ENCODE peak calls at places on chromosomes 7 and 10, in six cellular contexts. One of them, this sample, is unnamed.

GRCh38 chr7:151439855-151440798 is at the start of gene CRYGN:
- DNase-seq in ovary: no peak
- DNase-seq in GM12878: no peak
- DNase-seq in cardiac fibroblast: no peak
- DNase-seq in AG10803: no peak
- DNase-seq in colonic mucosa: no peak
- DNase-seq in this sample: no peak

GRCh38 chr10:46217749-46218453 is 68.9 kb upstream of the ANTXRL start:
- DNase-seq in ovary: no peak
- DNase-seq in GM12878: no peak
- DNase-seq in cardiac fibroblast: no peak
- DNase-seq in AG10803: no peak
- DNase-seq in colonic mucosa: peak; percentile 11
- DNase-seq in this sample: no peak

GRCh38 chr10:5528989-5529701 is 4.4 kb downstream of the CALML3 start:
- DNase-seq in ovary: no peak
- DNase-seq in GM12878: no peak
- DNase-seq in cardiac fibroblast: no peak
- DNase-seq in AG10803: no peak
- DNase-seq in colonic mucosa: no peak
- DNase-seq in this sample: no peak

GRCh38 chr10:114822771-114823463 is 1.3 kb downstream of the FHIP2A start:
- DNase-seq in ovary: no peak
- DNase-seq in GM12878: no peak
- DNase-seq in cardiac fibroblast: peak; percentile 71
- DNase-seq in AG10803: peak; percentile 76
- DNase-seq in colonic mucosa: no peak
- DNase-seq in this sample: peak; percentile 67

GRCh38 chr10:17214991-17215781 is 12.9 kb upstream of the VIM start:
- DNase-seq in ovary: no peak
- DNase-seq in GM12878: no peak
- DNase-seq in cardiac fibroblast: peak; percentile 98
- DNase-seq in AG10803: peak; percentile 99
- DNase-seq in colonic mucosa: no peak
- DNase-seq in this sample: peak; percentile 79

GRCh38 chr10:131912620-131913019 is 11.8 kb downstream of the PPP2R2D start:
- DNase-seq in ovary: no peak
- DNase-seq in GM12878: no peak
- DNase-seq in cardiac fibroblast: no peak
- DNase-seq in AG10803: no peak
- DNase-seq in colonic mucosa: no peak
- DNase-seq in this sample: no peak

GRCh38 chr7:107726356-107727130 is 17.4 kb upstream of the CBLL1 start:
- DNase-seq in ovary: no peak
- DNase-seq in GM12878: no peak
- DNase-seq in cardiac fibroblast: no peak
- DNase-seq in AG10803: peak; percentile 10
- DNase-seq in colonic mucosa: no peak
- DNase-seq in this sample: no peak

GRCh38 chr10:49053053-49053997 is 62.0 kb downstream of the VSTM4 start:
- DNase-seq in ovary: peak; percentile 41
- DNase-seq in GM12878: peak; percentile 79
- DNase-seq in cardiac fibroblast: no peak
- DNase-seq in AG10803: no peak
- DNase-seq in colonic mucosa: no peak
- DNase-seq in this sample: no peak

GRCh38 chr7:151199196-151199874 is 11.0 kb downstream of the H2BK1 start:
- DNase-seq in ovary: peak; percentile 71
- DNase-seq in GM12878: no peak
- DNase-seq in cardiac fibroblast: no peak
- DNase-seq in AG10803: no peak
- DNase-seq in colonic mucosa: no peak
- DNase-seq in this sample: no peak

DNA sequence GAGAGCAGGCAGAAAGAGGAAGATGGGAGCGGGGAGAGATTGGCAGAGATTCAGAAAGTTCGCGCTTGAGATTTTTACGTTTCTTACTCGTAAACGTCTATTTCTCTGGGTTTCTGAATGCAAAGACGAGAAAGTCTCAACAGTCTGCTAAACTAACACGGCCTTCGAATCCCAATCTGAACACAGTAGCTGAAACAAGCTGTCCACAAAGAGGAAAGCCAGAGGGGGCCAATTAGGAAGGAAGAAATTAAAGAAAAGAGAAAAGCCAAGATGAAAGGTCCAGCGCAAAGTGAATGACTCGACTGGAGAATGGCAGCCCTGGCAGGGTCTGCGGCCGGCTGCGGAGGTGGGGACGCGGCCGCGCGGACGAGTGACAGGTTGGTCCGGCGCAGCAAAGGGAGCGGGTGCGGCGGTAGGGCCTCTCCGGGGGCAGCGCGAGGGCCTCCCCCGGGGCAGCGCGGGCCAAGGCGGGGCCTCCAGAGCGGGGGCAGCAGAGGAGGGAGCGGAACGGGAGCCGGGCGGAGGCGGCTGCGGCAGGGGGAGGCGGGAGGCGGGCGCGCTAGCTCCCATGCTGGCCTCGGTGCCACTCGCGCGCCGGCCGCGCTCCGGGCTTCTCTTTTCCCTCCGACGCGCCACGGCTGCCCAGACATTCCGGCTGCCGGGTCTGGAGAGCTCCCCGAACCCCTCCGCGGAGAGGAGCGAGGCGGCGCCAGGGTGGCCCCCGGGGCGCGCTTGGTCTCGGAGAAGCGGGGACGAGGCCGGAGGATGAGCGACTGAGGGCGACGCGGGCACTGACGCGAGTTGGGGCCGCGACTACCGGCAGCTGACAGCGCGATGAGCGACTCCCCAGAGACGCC is at the start of gene VWC2:
- DNase-seq in ovary: peak; percentile 72
- DNase-seq in GM12878: no peak
- DNase-seq in cardiac fibroblast: no peak
- DNase-seq in AG10803: no peak
- DNase-seq in colonic mucosa: no peak
- DNase-seq in this sample: no peak
- H3K4me3 ChIP-seq in ovary: peak within 1 kb of the TSS; percentile 57
- H3K4me3 ChIP-seq in GM12878: no peak within 1 kb of the TSS
- H3K4me3 ChIP-seq in cardiac fibroblast: no peak within 1 kb of the TSS
- H3K4me3 ChIP-seq in AG10803: no peak within 1 kb of the TSS
- H3K4me3 ChIP-seq in colonic mucosa: peak within 1 kb of the TSS; percentile 45
- H3K4me3 ChIP-seq in this sample: no peak within 1 kb of the TSS

GRCh38 chr10:23361665-23362064 is 17.1 kb upstream of the C10orf67 start:
- DNase-seq in ovary: no peak
- DNase-seq in GM12878: no peak
- DNase-seq in cardiac fibroblast: no peak
- DNase-seq in AG10803: no peak
- DNase-seq in colonic mucosa: no peak
- DNase-seq in this sample: no peak

GRCh38 chr10:23358357-23358756 is 13.8 kb upstream of the C10orf67 start:
- DNase-seq in ovary: no peak
- DNase-seq in GM12878: no peak
- DNase-seq in cardiac fibroblast: no peak
- DNase-seq in AG10803: no peak
- DNase-seq in colonic mucosa: no peak
- DNase-seq in this sample: peak; percentile 33

GRCh38 chr10:23362879-23363787 is 18.5 kb upstream of the C10orf67 start:
- DNase-seq in ovary: no peak
- DNase-seq in GM12878: no peak
- DNase-seq in cardiac fibroblast: no peak
- DNase-seq in AG10803: no peak
- DNase-seq in colonic mucosa: no peak
- DNase-seq in this sample: no peak

GRCh38 chr10:23362069-23362830 is 17.7 kb upstream of the C10orf67 start:
- DNase-seq in ovary: no peak
- DNase-seq in GM12878: no peak
- DNase-seq in cardiac fibroblast: no peak
- DNase-seq in AG10803: no peak
- DNase-seq in colonic mucosa: no peak
- DNase-seq in this sample: no peak

GRCh38 chr10:23359692-23360380 is 15.2 kb upstream of the C10orf67 start:
- DNase-seq in ovary: no peak
- DNase-seq in GM12878: no peak
- DNase-seq in cardiac fibroblast: no peak
- DNase-seq in AG10803: no peak
- DNase-seq in colonic mucosa: no peak
- DNase-seq in this sample: no peak
- TF ChIP-seq CTCF in ovary: no peak
- TF ChIP-seq CTCF in GM12878: no peak
- TF ChIP-seq CTCF in cardiac fibroblast: no peak
- TF ChIP-seq CTCF in AG10803: no peak
- TF ChIP-seq CTCF in colonic mucosa: no peak
- TF ChIP-seq CTCF in this sample: no peak

DNA sequence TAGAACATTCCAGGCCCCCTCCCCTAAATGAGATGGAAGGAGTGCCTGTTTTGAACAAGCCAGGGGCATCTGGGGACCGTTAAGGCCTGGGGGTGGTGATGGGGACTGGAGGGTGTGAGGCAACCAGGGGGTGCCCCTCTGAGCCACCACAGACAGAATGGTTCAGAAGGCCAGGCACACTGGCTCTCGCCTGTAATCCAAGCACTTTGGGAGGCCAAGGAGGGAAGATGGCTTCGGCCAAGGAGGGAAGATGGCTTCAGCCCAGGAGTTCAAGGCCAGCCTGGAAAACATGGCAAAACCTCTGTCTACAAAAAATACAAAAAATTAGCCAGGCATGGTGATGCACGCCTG is 173.2 kb upstream of the TNRC18 start:
- DNase-seq in ovary: no peak
- DNase-seq in GM12878: no peak
- DNase-seq in cardiac fibroblast: no peak
- DNase-seq in AG10803: no peak
- DNase-seq in colonic mucosa: no peak
- DNase-seq in this sample: no peak
- H3K4me3 ChIP-seq in ovary: no peak overlapping the region
- H3K4me3 ChIP-seq in GM12878: peak overlapping the region; percentile 99
- H3K4me3 ChIP-seq in cardiac fibroblast: no peak overlapping the region
- H3K4me3 ChIP-seq in AG10803: peak overlapping the region; percentile 88
- H3K4me3 ChIP-seq in colonic mucosa: no peak overlapping the region
- H3K4me3 ChIP-seq in this sample: peak overlapping the region; percentile 67

DNA sequence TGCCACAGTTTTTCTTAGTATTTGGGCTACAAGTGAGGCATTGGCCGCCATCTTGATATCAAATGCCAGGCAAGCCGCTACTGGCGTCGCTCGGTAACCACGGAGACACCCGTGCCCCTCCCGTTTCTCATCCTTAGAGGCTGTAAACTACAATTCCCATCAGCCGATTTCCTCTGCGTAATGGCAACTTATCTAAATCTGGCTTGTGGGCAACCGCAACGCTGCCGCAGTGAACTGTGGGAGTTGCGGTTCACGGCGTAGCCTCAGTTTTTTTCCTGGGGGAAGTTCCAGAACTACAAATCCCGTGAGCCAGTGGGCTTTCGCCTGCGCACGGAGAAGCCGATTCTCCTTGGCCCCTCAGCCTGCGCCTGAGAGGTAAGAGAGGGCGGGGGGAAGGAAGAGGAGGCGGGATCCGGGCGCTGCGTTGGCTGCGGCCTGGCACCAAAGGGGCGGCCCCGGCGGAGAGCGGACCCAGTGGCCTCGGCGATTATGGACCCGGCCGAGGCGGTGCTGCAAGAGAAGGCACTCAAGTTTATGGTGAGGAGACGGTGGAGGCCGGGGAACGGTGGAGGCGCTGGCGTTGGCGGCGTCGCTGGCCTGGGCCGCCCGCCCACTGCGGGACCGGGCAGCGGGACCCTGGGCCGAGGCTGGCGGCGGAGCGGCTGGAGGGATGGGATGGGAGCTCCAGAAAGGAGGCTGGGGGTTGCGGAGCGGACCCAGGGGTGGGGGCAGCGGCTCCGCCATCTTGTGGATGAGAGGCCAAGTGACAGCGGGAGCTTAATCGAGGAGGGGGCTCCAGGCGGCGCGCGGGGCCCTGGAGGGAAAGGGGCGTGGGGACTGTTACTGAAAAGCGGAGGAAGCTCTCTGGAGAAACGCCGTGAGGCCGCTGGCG is at the start of gene BTRC:
- DNase-seq in ovary: peak; percentile 94
- DNase-seq in GM12878: peak; percentile 98
- DNase-seq in cardiac fibroblast: peak; percentile 100
- DNase-seq in AG10803: peak; percentile 99
- DNase-seq in colonic mucosa: peak; percentile 97
- DNase-seq in this sample: peak; percentile 100
- TF ChIP-seq CTCF in ovary: no peak
- TF ChIP-seq CTCF in GM12878: no peak
- TF ChIP-seq CTCF in cardiac fibroblast: no peak
- TF ChIP-seq CTCF in AG10803: no peak
- TF ChIP-seq CTCF in colonic mucosa: no peak
- TF ChIP-seq CTCF in this sample: no peak

GRCh38 chr10:3460420-3461128 is 288.0 kb upstream of the PITRM1 start:
- DNase-seq in ovary: no peak
- DNase-seq in GM12878: no peak
- DNase-seq in cardiac fibroblast: no peak
- DNase-seq in AG10803: no peak
- DNase-seq in colonic mucosa: no peak
- DNase-seq in this sample: no peak

GRCh38 chr10:3452234-3452633 is 279.7 kb upstream of the PITRM1 start:
- DNase-seq in ovary: no peak
- DNase-seq in GM12878: no peak
- DNase-seq in cardiac fibroblast: peak; percentile 94
- DNase-seq in AG10803: peak; percentile 94
- DNase-seq in colonic mucosa: peak; percentile 15
- DNase-seq in this sample: peak; percentile 91

GRCh38 chr10:3452683-3453388 is 280.3 kb upstream of the PITRM1 start:
- DNase-seq in ovary: no peak
- DNase-seq in GM12878: no peak
- DNase-seq in cardiac fibroblast: peak; percentile 96
- DNase-seq in AG10803: peak; percentile 94
- DNase-seq in colonic mucosa: peak; percentile 9
- DNase-seq in this sample: peak; percentile 93

GRCh38 chr10:3451516-3452185 is 279.1 kb upstream of the PITRM1 start:
- DNase-seq in ovary: no peak
- DNase-seq in GM12878: no peak
- DNase-seq in cardiac fibroblast: no peak
- DNase-seq in AG10803: no peak
- DNase-seq in colonic mucosa: no peak
- DNase-seq in this sample: no peak

GRCh38 chr10:3455385-3456334 is 283.1 kb upstream of the PITRM1 start:
- DNase-seq in ovary: no peak
- DNase-seq in GM12878: no peak
- DNase-seq in cardiac fibroblast: peak; percentile 33
- DNase-seq in AG10803: peak; percentile 15
- DNase-seq in colonic mucosa: peak; percentile 17
- DNase-seq in this sample: peak; percentile 65
- H3K4me3 ChIP-seq in ovary: no peak overlapping the region
- H3K4me3 ChIP-seq in GM12878: no peak overlapping the region
- H3K4me3 ChIP-seq in cardiac fibroblast: no peak overlapping the region
- H3K4me3 ChIP-seq in AG10803: no peak overlapping the region
- H3K4me3 ChIP-seq in colonic mucosa: no peak overlapping the region
- H3K4me3 ChIP-seq in this sample: no peak overlapping the region

GRCh38 chr7:4561775-4562174 is 120.3 kb upstream of the FOXK1 start:
- DNase-seq in ovary: no peak
- DNase-seq in GM12878: no peak
- DNase-seq in cardiac fibroblast: no peak
- DNase-seq in AG10803: no peak
- DNase-seq in colonic mucosa: no peak
- DNase-seq in this sample: no peak
- TF ChIP-seq CTCF in ovary: no peak
- TF ChIP-seq CTCF in GM12878: no peak
- TF ChIP-seq CTCF in cardiac fibroblast: no peak
- TF ChIP-seq CTCF in AG10803: no peak
- TF ChIP-seq CTCF in colonic mucosa: no peak
- TF ChIP-seq CTCF in this sample: no peak

This sample was measured in fibroblast of pulmonary artery.